ENCODE peak calls at places on chromosomes 2 and 18, in seven cellular contexts. Q is HepG2, E is SK-N-SH, V is GM12878, O is HCT116, A is K562, U is H1. G is an unnamed sample.

GRCh38 chr2:78984386-78984785 is 41.1 kb upstream of the REG3G start:
- DNase-seq in Q (no peak), E (no peak), V (no peak), O (no peak), A (no peak), U (no peak), G (no peak)

GRCh38 chr2:138711812-138712211 is 68.4 kb downstream of the NXPH2 start:
- DNase-seq in Q (no peak), E (no peak), V (no peak), O (no peak), A (no peak), U (no peak), G (no peak)

GRCh38 chr18:23683671-23684070 is 5.6 kb upstream of the LAMA3 start:
- DNase-seq in Q (no peak), E (no peak), V (no peak), O (no peak), A (no peak), U (no peak), G (no peak)

GRCh38 chr2:170409164-170409535 is 231.2 kb downstream of the MYO3B start:
- DNase-seq in Q (peak), E (peak), V (no peak), O (peak), A (peak), U (peak), G (no peak)

GRCh38 chr2:77796397-77796796 is 274.2 kb upstream of the LRRTM4 start:
- DNase-seq in Q (no peak), E (no peak), V (no peak), O (no peak), A (no peak), U (no peak), G (no peak)

GRCh38 chr2:234095301-234095700 is 44.8 kb downstream of the SPP2 start:
- DNase-seq in Q (no peak), E (no peak), V (no peak), O (no peak), A (no peak), U (no peak), G (no peak)

GRCh38 chr18:50947899-50948298 is 19.9 kb upstream of the ELAC1 start:
- DNase-seq in Q (no peak), E (no peak), V (no peak), O (no peak), A (no peak), U (no peak), G (no peak)

GRCh38 chr2:215609089-215610032 is 173.5 kb upstream of the FN1 start:
- DNase-seq in Q (no peak), E (no peak), V (no peak), O (no peak), A (peak), U (no peak), G (no peak)

GRCh38 chr18:6561893-6562292 is 147.2 kb upstream of the L3MBTL4 start:
- DNase-seq in Q (no peak), E (no peak), V (no peak), O (no peak), A (no peak), U (no peak), G (no peak)

GRCh38 chr2:163175294-163175693 is 336.7 kb upstream of the KCNH7 start:
- DNase-seq in Q (no peak), E (no peak), V (no peak), O (no peak), A (no peak), U (no peak), G (no peak)

GRCh38 chr2:47996808-47997207 is 90.5 kb upstream of the FBXO11 start:
- DNase-seq in Q (peak), E (no peak), V (no peak), O (no peak), A (no peak), U (no peak), G (no peak)

GRCh38 chr2:41870257-41870570 is 177.6 kb upstream of the PKDCC start:
- DNase-seq in Q (no peak), E (no peak), V (no peak), O (no peak), A (no peak), U (no peak), G (no peak)

GRCh38 chr2:71299507-71299906 is 32.1 kb upstream of the ZNF638 start:
- DNase-seq in Q (peak), E (peak), V (no peak), O (no peak), A (peak), U (no peak), G (peak)

GRCh38 chr2:106095478-106096392 is 98.4 kb downstream of the UXS1 start:
- DNase-seq in Q (no peak), E (no peak), V (no peak), O (no peak), A (no peak), U (no peak), G (no peak)

GRCh38 chr2:144078091-144078490 is 441.8 kb downstream of the ZEB2 start:
- DNase-seq in Q (no peak), E (peak), V (no peak), O (no peak), A (no peak), U (no peak), G (no peak)

GRCh38 chr2:65030481-65030880 is 25.7 kb upstream of the CEP68 start:
- DNase-seq in Q (no peak), E (no peak), V (no peak), O (no peak), A (no peak), U (no peak), G (no peak)

GRCh38 chr2:65031341-65032015 is 24.7 kb upstream of the CEP68 start:
- DNase-seq in Q (peak), E (no peak), V (no peak), O (no peak), A (no peak), U (peak), G (no peak)

GRCh38 chr2:65032016-65032975 is 23.9 kb upstream of the CEP68 start:
- DNase-seq in Q (no peak), E (no peak), V (no peak), O (no peak), A (no peak), U (no peak), G (no peak)

GRCh38 chr2:65033178-65033577 is 23.0 kb upstream of the CEP68 start:
- DNase-seq in Q (peak), E (peak), V (no peak), O (no peak), A (peak), U (no peak), G (no peak)

DNA sequence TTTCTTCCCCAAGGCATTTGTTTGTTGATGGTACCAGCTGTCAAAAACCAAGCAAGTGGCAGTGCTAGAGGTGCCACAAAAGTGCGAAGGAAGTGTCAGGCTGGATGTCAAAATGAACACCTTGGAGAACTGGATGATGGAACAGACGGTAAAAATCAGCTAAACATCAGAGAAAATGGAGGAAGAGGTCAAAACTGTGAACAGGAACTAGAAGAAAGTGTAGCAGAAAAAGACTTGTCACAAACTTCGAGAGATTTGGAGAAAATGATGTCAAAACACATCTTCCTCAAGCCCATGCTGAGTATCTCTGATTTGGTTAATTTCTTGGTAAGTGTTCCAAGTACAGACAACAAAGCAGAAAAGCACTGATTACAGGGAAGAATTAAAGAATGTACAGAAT is 25.3 kb upstream of the CEP68 start:
- DNase-seq in Q (no peak), E (no peak), V (no peak), O (no peak), A (no peak), U (no peak), G (no peak)
- TF ChIP-seq SIN3A in Q (no peak), E (no peak), V (no peak), O (no peak), A (no peak), U (no peak), G (no peak)

GRCh38 chr18:55470826-55471225 is 117.2 kb downstream of the TCF4 start:
- DNase-seq in Q (no peak), E (no peak), V (no peak), O (no peak), A (no peak), U (no peak), G (no peak)
- TF ChIP-seq CTCF in Q (no peak), E (no peak), V (no peak), O (no peak), A (no peak), U (no peak), G (no peak)

GRCh38 chr2:86372133-86372532 is 34.7 kb upstream of the REEP1 start:
- DNase-seq in Q (no peak), E (no peak), V (no peak), O (no peak), A (no peak), U (no peak), G (no peak)
- TF ChIP-seq SIN3A in Q (no peak), E (no peak), V (no peak), O (no peak), A (no peak), U (no peak), G (no peak)

DNA sequence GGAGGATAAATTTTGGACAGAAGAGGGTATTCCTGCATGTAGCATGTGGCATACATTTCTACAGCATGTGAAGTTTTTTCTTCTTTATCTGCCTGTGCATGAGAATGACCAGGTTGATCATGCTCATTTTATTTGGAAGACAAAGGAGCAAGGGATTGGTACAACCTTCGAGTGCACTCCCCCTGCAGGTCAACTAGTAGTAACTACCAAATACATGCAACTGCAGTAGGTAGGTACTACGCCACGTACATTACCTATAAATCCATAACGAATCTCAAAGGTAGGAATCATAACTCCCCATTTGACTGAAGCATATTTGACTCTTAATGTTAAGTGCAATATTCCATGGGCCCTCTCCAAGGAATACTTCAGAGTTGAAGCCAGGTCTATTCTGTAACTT is 763.9 kb downstream of the TSN start:
- DNase-seq in Q (peak), E (no peak), V (no peak), O (no peak), A (peak), U (no peak), G (no peak)
- TF ChIP-seq CTCF in Q (peak), E (peak), V (no peak), O (no peak), A (no peak), U (no peak), G (peak)

GRCh38 chr2:26469092-26469710 is 8.7 kb downstream of the OTOF start:
- DNase-seq in Q (peak), E (peak), V (peak), O (peak), A (peak), U (peak), G (peak)
- TF ChIP-seq SIN3A in Q (no peak), E (no peak), V (no peak), O (no peak), A (no peak), U (no peak), G (no peak)

GRCh38 chr2:113156278-113157107 is 17.3 kb upstream of the PSD4 start:
- DNase-seq in Q (peak), E (no peak), V (no peak), O (peak), A (no peak), U (peak), G (no peak)
- TF ChIP-seq CTCF in Q (no peak), E (no peak), V (no peak), O (no peak), A (no peak), U (no peak), G (no peak)